ENCODE peak calls at places on chromosomes 1 and 21, in ten cellular contexts. H is SHP77 treated with DMSO at 0.1 percent for 48 hours; A is left lobe of liver; U is stimulated activated naive CD8-positive, alpha-beta T cell treated with anti-CD3 and anti-CD28 coated beads, Interleukin-15, Interleukin-2, amounts not matched to agents 100 U/mL and 50 U/mL, for 24 hours; S is Right ventricle myocardium superior; J is C1 segment of cervical spinal cord; W is endothelial cell; C is endothelial cell of umbilical vein; P is naive thymus-derived CD8-positive, alpha-beta T cell; R is GOT3. V is an unnamed sample.

GRCh38 chr1:204574016-204574855 is 58.0 kb downstream of the MDM4 start:
- DNase-seq in H (peak), A (no peak), U (no peak), S (no peak), J (no peak), W (no peak), C (no peak), P (no peak), R (no peak), V (no peak)

GRCh38 chr1:4716406-4716805 is 62.0 kb downstream of the AJAP1 start:
- DNase-seq in H (no peak), A (no peak), U (no peak), S (no peak), J (no peak), W (no peak), C (no peak), P (no peak), R (no peak), V (no peak)

GRCh38 chr1:168287237-168287664 is 6.6 kb downstream of the TBX19 start:
- DNase-seq in H (no peak), A (no peak), U (no peak), S (no peak), J (no peak), W (no peak), C (peak), P (no peak), R (no peak), V (no peak)

GRCh38 chr1:202245391-202245790 is 51.8 kb downstream of the LGR6 start:
- DNase-seq in H (no peak), A (no peak), U (no peak), S (no peak), J (no peak), W (no peak), C (no peak), P (no peak), R (no peak), V (no peak)

GRCh38 chr1:62071695-62072094 is 123.0 kb upstream of the L1TD1 start:
- DNase-seq in H (no peak), A (no peak), U (no peak), S (no peak), J (no peak), W (no peak), C (no peak), P (no peak), R (no peak), V (no peak)

GRCh38 chr21:45632165-45632896 is 11.2 kb upstream of the PCBP3 start:
- DNase-seq in H (no peak), A (no peak), U (no peak), S (no peak), J (no peak), W (no peak), C (no peak), P (no peak), R (no peak), V (no peak)

GRCh38 chr1:96482615-96483014 is 239.0 kb upstream of the PTBP2 start:
- DNase-seq in H (no peak), A (no peak), U (no peak), S (no peak), J (no peak), W (no peak), C (no peak), P (no peak), R (no peak), V (no peak)

GRCh38 chr21:34364921-34365320 is 1.1 kb downstream of the KCNE2 start:
- DNase-seq in H (no peak), A (peak), U (no peak), S (no peak), J (no peak), W (no peak), C (no peak), P (no peak), R (no peak), V (no peak)

GRCh38 chr1:213457733-213458132 is 406.7 kb downstream of the RPS6KC1 start:
- DNase-seq in H (no peak), A (no peak), U (no peak), S (no peak), J (no peak), W (no peak), C (no peak), P (no peak), R (no peak), V (no peak)

GRCh38 chr1:30328401-30329262 is 394.8 kb downstream of the MATN1 start:
- DNase-seq in H (no peak), A (no peak), U (no peak), S (no peak), J (no peak), W (no peak), C (no peak), P (no peak), R (no peak), V (no peak)

GRCh38 chr21:42155045-42155855 is 63.7 kb upstream of the ABCG1 start:
- DNase-seq in H (no peak), A (no peak), U (no peak), S (no peak), J (no peak), W (no peak), C (no peak), P (no peak), R (no peak), V (no peak)

GRCh38 chr1:208175508-208175895 is 68.7 kb downstream of the PLXNA2 start:
- DNase-seq in H (no peak), A (no peak), U (no peak), S (no peak), J (no peak), W (no peak), C (no peak), P (no peak), R (no peak), V (no peak)

GRCh38 chr1:88239205-88239604 is 444.9 kb upstream of the PKN2 start:
- DNase-seq in H (no peak), A (no peak), U (no peak), S (no peak), J (no peak), W (no peak), C (no peak), P (no peak), R (no peak), V (no peak)

GRCh38 chr1:215583185-215583692 is 16.1 kb downstream of the KCTD3 start:
- DNase-seq in H (no peak), A (no peak), U (no peak), S (no peak), J (no peak), W (no peak), C (peak), P (no peak), R (no peak), V (no peak)

GRCh38 chr1:55706397-55706796 is 491.2 kb upstream of the USP24 start:
- DNase-seq in H (no peak), A (no peak), U (no peak), S (no peak), J (no peak), W (no peak), C (no peak), P (no peak), R (no peak), V (no peak)

GRCh38 chr1:201374376-201374775 is 3.1 kb downstream of the TNNT2 start:
- DNase-seq in H (no peak), A (no peak), U (no peak), S (no peak), J (no peak), W (no peak), C (no peak), P (no peak), R (no peak), V (no peak)

GRCh38 chr1:52238887-52239707 is 97.2 kb downstream of the ZFYVE9 start:
- DNase-seq in H (no peak), A (no peak), U (no peak), S (no peak), J (no peak), W (no peak), C (no peak), P (no peak), R (no peak), V (no peak)

GRCh38 chr1:25698252-25698651 is 81.7 kb downstream of the MAN1C1 start:
- DNase-seq in H (no peak), A (no peak), U (no peak), S (no peak), J (no peak), W (no peak), C (no peak), P (no peak), R (no peak), V (no peak)